ENCODE peak calls at places on chromosome 6, in seven cellular contexts. Q is IMR-90, D is pancreas, F is epithelial cell of esophagus, X is A549, A is upper lobe of right lung, G is MCF 10A. W is an unnamed sample.

GRCh38 chr6:56514395-56514794 is 128.3 kb downstream of the DST start:
- DNase-seq in Q (peak), D (no peak), F (no peak), X (no peak), A (no peak), G (no peak), W (peak)

GRCh38 chr6:42137192-42137753 is 5.1 kb downstream of the C6orf132 start:
- DNase-seq in Q (no peak), D (no peak), F (peak), X (no peak), A (no peak), G (peak), W (no peak)

GRCh38 chr6:11315743-11316437 is 83.4 kb upstream of the NEDD9 start:
- DNase-seq in Q (peak), D (no peak), F (peak), X (peak), A (no peak), G (peak), W (peak)

GRCh38 chr6:132490024-132490423 is 22.9 kb downstream of the STX7 start:
- DNase-seq in Q (no peak), D (no peak), F (no peak), X (no peak), A (no peak), G (no peak), W (no peak)

GRCh38 chr6:75412937-75413662 is 80.5 kb downstream of the FILIP1 start:
- DNase-seq in Q (peak), D (no peak), F (no peak), X (no peak), A (no peak), G (no peak), W (peak)

GRCh38 chr6:85506441-85507093 is 56.7 kb downstream of the NT5E start:
- DNase-seq in Q (no peak), D (no peak), F (no peak), X (no peak), A (no peak), G (no peak), W (no peak)

GRCh38 chr6:80608881-80609280 is 502.4 kb downstream of the BCKDHB start:
- DNase-seq in Q (peak), D (no peak), F (peak), X (no peak), A (no peak), G (peak), W (no peak)

GRCh38 chr6:38483526-38483925 is 156.2 kb downstream of the BTBD9 start:
- DNase-seq in Q (no peak), D (no peak), F (no peak), X (no peak), A (no peak), G (no peak), W (no peak)

GRCh38 chr6:41940759-41941279 is 789 bp downstream of the CCND3 start:
- DNase-seq in Q (peak), D (no peak), F (peak), X (no peak), A (peak), G (peak), W (peak)

GRCh38 chr6:15366003-15366535 is 120.2 kb downstream of the JARID2 start:
- DNase-seq in Q (no peak), D (no peak), F (peak), X (no peak), A (no peak), G (no peak), W (no peak)

GRCh38 chr6:56890683-56891429 is 64.1 kb upstream of the BEND6 start:
- DNase-seq in Q (peak), D (no peak), F (peak), X (peak), A (no peak), G (peak), W (peak)

GRCh38 chr6:117309613-117310012 is 44.3 kb downstream of the VGLL2 start:
- DNase-seq in Q (no peak), D (no peak), F (no peak), X (no peak), A (no peak), G (no peak), W (no peak)

GRCh38 chr6:169934699-169935347 is 183.4 kb downstream of the ERMARD start:
- DNase-seq in Q (no peak), D (no peak), F (no peak), X (no peak), A (no peak), G (no peak), W (no peak)

GRCh38 chr6:10420546-10421507 is 6.0 kb upstream of the TFAP2A start:
- DNase-seq in Q (no peak), D (no peak), F (no peak), X (no peak), A (no peak), G (peak), W (no peak)

GRCh38 chr6:134482585-134483346 is 164.9 kb upstream of the SGK1 start:
- DNase-seq in Q (no peak), D (no peak), F (no peak), X (no peak), A (no peak), G (no peak), W (peak)

GRCh38 chr6:90144396-90144795 is 152.2 kb downstream of the BACH2 start:
- DNase-seq in Q (no peak), D (no peak), F (peak), X (no peak), A (no peak), G (no peak), W (no peak)

GRCh38 chr6:112622036-112622435 is 274.9 kb downstream of the RFPL4B start:
- DNase-seq in Q (no peak), D (no peak), F (no peak), X (no peak), A (no peak), G (no peak), W (no peak)

GRCh38 chr6:39231844-39232243 is 2.6 kb upstream of the KCNK5 start:
- DNase-seq in Q (no peak), D (no peak), F (no peak), X (no peak), A (no peak), G (no peak), W (no peak)

GRCh38 chr6:34462561-34462971 is 3.3 kb upstream of the PACSIN1 start:
- DNase-seq in Q (no peak), D (no peak), F (peak), X (peak), A (no peak), G (peak), W (peak)

GRCh38 chr6:113356139-113356538 is 501.0 kb upstream of the MARCKS start:
- DNase-seq in Q (no peak), D (no peak), F (no peak), X (peak), A (no peak), G (no peak), W (no peak)

GRCh38 chr6:30781697-30782424 is 37.5 kb upstream of the IER3 start:
- DNase-seq in Q (peak), D (peak), F (peak), X (peak), A (peak), G (peak), W (peak)

GRCh38 chr6:167685654-167686053 is 141.1 kb upstream of the AFDN start:
- DNase-seq in Q (no peak), D (no peak), F (no peak), X (no peak), A (no peak), G (no peak), W (no peak)

GRCh38 chr6:95614094-95614493 is 36.8 kb downstream of the MANEA start:
- DNase-seq in Q (peak), D (no peak), F (peak), X (no peak), A (no peak), G (no peak), W (no peak)

GRCh38 chr6:16334671-16335070 is 96.3 kb downstream of the GMPR start:
- DNase-seq in Q (peak), D (no peak), F (peak), X (peak), A (no peak), G (peak), W (peak)

GRCh38 chr6:104604643-104605042 is 255.1 kb downstream of the HACE1 start:
- DNase-seq in Q (no peak), D (no peak), F (no peak), X (no peak), A (no peak), G (no peak), W (no peak)

GRCh38 chr6:16244869-16245451 is 6.6 kb downstream of the GMPR start:
- DNase-seq in Q (peak), D (no peak), F (peak), X (no peak), A (no peak), G (no peak), W (no peak)

GRCh38 chr6:13006578-13007300 is 290.2 kb downstream of the PHACTR1 start:
- DNase-seq in Q (no peak), D (no peak), F (no peak), X (no peak), A (no peak), G (no peak), W (no peak)

GRCh38 chr6:16752206-16752867 is 8.9 kb downstream of the ATXN1 start:
- DNase-seq in Q (peak), D (no peak), F (peak), X (peak), A (no peak), G (peak), W (peak)

GRCh38 chr6:56690519-56691200 is 48.0 kb upstream of the DST start:
- DNase-seq in Q (peak), D (no peak), F (peak), X (no peak), A (no peak), G (peak), W (peak)

GRCh38 chr6:24991748-24992467 is 56.1 kb upstream of the RIPOR2 start:
- DNase-seq in Q (peak), D (peak), F (peak), X (peak), A (no peak), G (peak), W (peak)

GRCh38 chr6:109076421-109076820 is 18.2 kb downstream of the SESN1 start:
- DNase-seq in Q (no peak), D (no peak), F (peak), X (no peak), A (no peak), G (no peak), W (no peak)
- TF ChIP-seq CTCF in Q (no peak), D (no peak), F (no peak), X (no peak), A (no peak), G (no peak), W (no peak)

GRCh38 chr6:144156991-144157390 is 6.7 kb downstream of the STX11 start:
- DNase-seq in Q (no peak), D (no peak), F (no peak), X (no peak), A (no peak), G (no peak), W (no peak)
- TF ChIP-seq CTCF in Q (no peak), D (no peak), F (no peak), X (no peak), A (no peak), G (no peak), W (no peak)

DNA sequence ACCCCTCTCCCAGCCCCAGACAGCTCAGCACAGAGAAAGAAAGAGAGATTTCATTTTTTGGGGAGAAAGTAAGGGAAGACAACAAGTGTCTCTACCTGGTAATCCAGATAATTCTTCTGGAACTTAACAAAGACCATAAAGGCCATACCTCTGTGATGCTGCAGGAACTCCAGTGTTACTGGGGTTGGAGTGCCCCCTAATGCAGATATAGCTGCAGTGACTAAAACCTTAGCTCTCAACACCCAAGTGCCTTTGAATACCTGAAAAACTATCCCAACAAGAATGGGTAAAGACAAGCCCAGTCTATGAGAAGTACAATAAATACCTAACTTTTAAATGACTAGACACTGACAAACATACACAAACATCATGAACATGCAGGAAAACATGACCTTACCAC is 365.3 kb upstream of the PTCHD4 start:
- DNase-seq in Q (peak), D (no peak), F (peak), X (no peak), A (no peak), G (peak), W (peak)
- TF ChIP-seq CTCF in Q (peak), D (no peak), F (peak), X (peak), A (no peak), G (peak), W (peak)

GRCh38 chr6:144036064-144036873 is 28.2 kb upstream of the PLAGL1 start:
- DNase-seq in Q (peak), D (no peak), F (peak), X (no peak), A (peak), G (peak), W (peak)
- TF ChIP-seq CTCF in Q (no peak), D (no peak), F (peak), X (no peak), A (no peak), G (no peak), W (no peak)